ENCODE peak calls at places on chromosomes 11 and 22, in four cellular contexts. G is GM20000, B is H54, I is astrocyte of the spinal cord. T is an unnamed sample.

GRCh38 chr22:39925273-39925672 is 24.4 kb downstream of the GRAP2 start:
- DNase-seq in G (no peak), B (no peak), I (no peak), T (no peak)

GRCh38 chr11:131025020-131025419 is 108.7 kb upstream of the SNX19 start:
- DNase-seq in G (peak; percentile 16), B (no peak), I (peak; percentile 58), T (no peak)

GRCh38 chr11:96155627-96156378 is 187.2 kb downstream of the MAML2 start:
- DNase-seq in G (peak; percentile 66), B (peak; percentile 36), I (peak; percentile 98), T (peak; percentile 61)

GRCh38 chr11:75565221-75565814 is 3.3 kb downstream of the SERPINH1 start:
- DNase-seq in G (no peak), B (peak; percentile 59), I (peak; percentile 68), T (no peak)

GRCh38 chr11:47413908-47414684 is 5.7 kb downstream of the SLC39A13 start:
- DNase-seq in G (no peak), B (no peak), I (peak; percentile 38), T (no peak)

GRCh38 chr11:68200639-68201038 is 12.5 kb downstream of the KMT5B start:
- DNase-seq in G (no peak), B (no peak), I (peak; percentile 22), T (no peak)

GRCh38 chr11:34619062-34619516 is 1.8 kb upstream of the EHF start:
- DNase-seq in G (no peak), B (no peak), I (no peak), T (no peak)

GRCh38 chr22:36471341-36471821 is 10.1 kb downstream of the TXN2 start:
- DNase-seq in G (no peak), B (no peak), I (peak; percentile 57), T (no peak)